ENCODE peak calls at places on chromosome 15, in eight cellular contexts. D is aorta; N is substantia nigra; J is stomach; E is sigmoid colon; T is CD4-positive, alpha-beta T cell; A is PC-3; M is astrocyte. U is an unnamed sample.

GRCh38 chr15:80892414-80892813 is 97.2 kb downstream of the MESD start:
- DNase-seq in T (no peak), J (no peak), D (no peak), E (no peak), A (no peak), N (no peak), M (no peak), U (no peak)

GRCh38 chr15:81064253-81064652 is 63.5 kb downstream of the TLNRD1 start:
- DNase-seq in E (no peak), A (no peak), D (no peak), N (no peak), J (no peak), T (no peak), M (no peak), U (no peak)

GRCh38 chr15:31300981-31301686 is 25.5 kb upstream of the KLF13 start:
- DNase-seq in E (peak), N (no peak), D (no peak), M (no peak), A (no peak), T (no peak), J (no peak), U (no peak)

GRCh38 chr15:40108061-40108854 is 421 bp downstream of the BMF start:
- DNase-seq in D (peak), N (no peak), A (peak), T (no peak), E (peak), J (peak), M (no peak), U (no peak)

GRCh38 chr15:52295421-52295991 is at the start of gene MYO5C:
- DNase-seq in T (no peak), M (peak), N (peak), E (peak), A (peak), J (peak), D (peak), U (peak)

GRCh38 chr15:50697109-50697797 is 10.7 kb upstream of the TRPM7 start:
- DNase-seq in J (no peak), T (no peak), A (no peak), E (no peak), N (no peak), M (peak), D (no peak), U (no peak)

GRCh38 chr15:94105760-94106159 is 125.6 kb upstream of the MCTP2 start:
- DNase-seq in E (no peak), A (no peak), J (no peak), D (no peak), T (no peak), N (no peak), M (peak), U (no peak)

GRCh38 chr15:70524470-70524869 is 238.9 kb downstream of the UACA start:
- DNase-seq in D (no peak), J (peak), E (no peak), N (no peak), M (no peak), A (no peak), T (no peak), U (no peak)

GRCh38 chr15:40932625-40933519 is 3.7 kb downstream of the DLL4 start:
- DNase-seq in N (no peak), T (no peak), M (no peak), A (peak), E (no peak), D (no peak), J (no peak), U (no peak)

GRCh38 chr15:69035205-69035917 is 20.9 kb downstream of the NOX5 start:
- DNase-seq in N (no peak), A (peak), D (no peak), T (no peak), J (peak), M (no peak), E (no peak), U (no peak)

GRCh38 chr15:46410681-46411080 is 775.9 kb downstream of the SQOR start:
- DNase-seq in T (no peak), N (no peak), D (no peak), A (no peak), J (no peak), E (no peak), M (no peak), U (no peak)

GRCh38 chr15:75809986-75810750 is 33.1 kb upstream of the UBE2Q2 start:
- DNase-seq in N (no peak), D (no peak), E (no peak), J (peak), A (peak), M (no peak), T (no peak), U (no peak)

GRCh38 chr15:89490081-89490480 is 6.3 kb downstream of the RHCG start:
- DNase-seq in E (no peak), T (no peak), D (no peak), M (no peak), A (no peak), N (no peak), J (no peak), U (no peak)

GRCh38 chr15:29057856-29058255 is 172.1 kb downstream of the APBA2 start:
- DNase-seq in D (no peak), T (no peak), A (no peak), J (no peak), E (no peak), N (no peak), M (no peak), U (no peak)

GRCh38 chr15:44289352-44289790 is 852 bp downstream of the GOLM2 start:
- DNase-seq in E (no peak), M (peak), J (no peak), N (no peak), A (peak), D (no peak), T (no peak), U (no peak)

GRCh38 chr15:75620043-75620775 is 5.3 kb downstream of the SNUPN start:
- DNase-seq in D (peak), A (no peak), J (peak), E (peak), N (no peak), M (peak), T (no peak), U (no peak)

GRCh38 chr15:58361291-58361759 is 70.5 kb upstream of the LIPC start:
- DNase-seq in J (no peak), N (no peak), T (no peak), D (no peak), E (no peak), A (peak), M (peak), U (no peak)

GRCh38 chr15:50390549-50391264 is 33.5 kb upstream of the USP8 start:
- DNase-seq in M (no peak), N (no peak), T (no peak), A (no peak), D (no peak), J (no peak), E (no peak), U (no peak)

GRCh38 chr15:94400521-94401290 is 169.3 kb downstream of the MCTP2 start:
- DNase-seq in E (no peak), D (no peak), N (no peak), J (no peak), A (no peak), T (no peak), M (no peak), U (no peak)

GRCh38 chr15:76994971-76995945 is at the start of gene PSTPIP1:
- DNase-seq in D (peak), N (peak), J (peak), M (no peak), T (peak), E (peak), A (no peak), U (peak)

GRCh38 chr15:31325432-31325975 is 1.1 kb upstream of the KLF13 start:
- DNase-seq in M (no peak), E (peak), T (peak), N (peak), D (peak), J (peak), A (peak), U (peak)

GRCh38 chr15:58139631-58140522 is 1.7 kb downstream of the AQP9 start:
- DNase-seq in M (no peak), D (no peak), E (no peak), T (no peak), A (no peak), N (no peak), J (no peak), U (no peak)

GRCh38 chr15:78708713-78709112 is 67.7 kb upstream of the CHRNB4 start:
- DNase-seq in J (no peak), T (no peak), D (no peak), E (no peak), A (no peak), N (no peak), M (no peak), U (no peak)

GRCh38 chr15:79115971-79116370 is 25.4 kb upstream of the RASGRF1 start:
- DNase-seq in N (peak), M (no peak), J (no peak), A (no peak), E (no peak), D (no peak), T (no peak), U (no peak)

GRCh38 chr15:45550436-45550835 is 27.9 kb upstream of the SLC30A4 start:
- DNase-seq in E (no peak), T (no peak), D (no peak), J (no peak), N (no peak), A (peak), M (peak), U (no peak)

GRCh38 chr15:75844629-75845390 is 1.6 kb downstream of the UBE2Q2 start:
- DNase-seq in A (no peak), D (no peak), E (no peak), N (no peak), J (no peak), T (peak), M (no peak), U (no peak)

GRCh38 chr15:70033529-70034140 is 64.1 kb downstream of the TLE3 start:
- DNase-seq in M (peak), N (no peak), D (no peak), T (no peak), A (no peak), J (no peak), E (peak), U (no peak)

GRCh38 chr15:70488002-70488605 is 275.3 kb downstream of the UACA start:
- DNase-seq in A (peak), E (peak), D (peak), N (peak), M (no peak), J (peak), T (peak), U (peak)

GRCh38 chr15:52163321-52164190 is 27.6 kb downstream of the GNB5 start:
- DNase-seq in N (no peak), J (no peak), E (no peak), T (no peak), M (no peak), A (no peak), D (no peak), U (no peak)

GRCh38 chr15:101183926-101184305 is 67.9 kb downstream of the CHSY1 start:
- DNase-seq in A (no peak), J (no peak), D (no peak), M (no peak), T (no peak), N (no peak), E (no peak), U (no peak)
- H3K27ac ChIP-seq in A (no peak), J (peak), D (no peak), M (peak), T (no peak), N (no peak), E (no peak), U (no peak)

GRCh38 chr15:72201346-72202029 is 3.9 kb upstream of the GRAMD2A start:
- DNase-seq in A (no peak), D (no peak), N (no peak), M (no peak), J (no peak), E (no peak), T (no peak), U (no peak)

GRCh38 chr15:72198410-72199270 is 1.1 kb upstream of the GRAMD2A start:
- DNase-seq in D (no peak), E (no peak), T (no peak), N (no peak), M (no peak), J (no peak), A (no peak), U (no peak)

GRCh38 chr15:72197460-72198409 is at the start of gene GRAMD2A:
- DNase-seq in J (peak), A (no peak), D (no peak), T (no peak), E (no peak), M (peak), N (no peak), U (no peak)

GRCh38 chr15:72200395-72201237 is 3.0 kb upstream of the GRAMD2A start:
- DNase-seq in D (no peak), A (no peak), E (no peak), M (no peak), N (no peak), T (no peak), J (no peak), U (no peak)

GRCh38 chr15:72199721-72200212 is 2.2 kb upstream of the GRAMD2A start:
- DNase-seq in J (peak), M (peak), T (peak), E (peak), A (peak), N (peak), D (peak), U (no peak)
- H3K27ac ChIP-seq in J (no peak), M (no peak), T (no peak), E (no peak), A (no peak), N (no peak), D (peak), U (no peak)

GRCh38 chr15:42918047-42918446 is 2.5 kb downstream of the TTBK2 start:
- DNase-seq in J (no peak), D (no peak), E (no peak), T (no peak), N (no peak), M (no peak), A (no peak), U (no peak)
- H3K27ac ChIP-seq in J (no peak), D (no peak), E (no peak), T (no peak), N (no peak), M (no peak), A (no peak), U (no peak)

DNA sequence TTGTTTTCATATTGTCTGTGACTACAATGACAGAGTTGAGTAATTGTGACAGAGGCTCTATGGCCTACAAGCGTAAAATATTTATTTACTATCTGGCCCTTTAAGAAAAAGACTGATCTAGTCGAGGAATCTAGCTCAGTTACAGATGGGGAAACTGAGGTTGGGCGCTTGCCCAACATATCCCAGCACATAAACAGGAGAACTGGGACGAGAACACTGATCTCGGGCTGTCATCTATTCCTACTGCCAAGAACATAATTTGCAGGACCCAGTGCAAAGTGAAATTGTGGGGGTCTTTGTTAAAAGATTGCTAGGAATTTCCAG is 1.9 kb downstream of the FES start:
- DNase-seq in N (no peak), T (no peak), J (no peak), D (no peak), M (no peak), A (no peak), E (no peak), U (no peak)
- H3K27ac ChIP-seq in N (peak), T (no peak), J (peak), D (no peak), M (no peak), A (no peak), E (peak), U (no peak)

DNA sequence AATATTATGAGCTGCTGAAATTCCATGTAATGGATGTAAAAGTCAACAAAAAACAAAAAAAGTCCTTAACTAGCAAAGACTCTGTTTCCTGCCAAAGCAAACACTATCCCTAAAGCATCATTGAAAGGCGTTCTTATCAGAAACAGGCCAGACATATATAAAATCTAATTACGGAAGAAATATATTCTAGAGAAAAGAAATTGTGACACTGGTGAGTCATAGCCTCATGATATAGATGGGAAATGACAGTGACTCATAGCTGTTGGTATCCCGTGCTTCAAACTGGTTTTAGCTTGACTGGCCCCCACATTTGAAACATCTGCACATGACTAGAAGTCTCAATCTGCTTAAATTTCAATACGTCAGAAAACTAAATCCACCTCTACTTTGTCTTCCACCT is 456.5 kb upstream of the ARRDC4 start:
- DNase-seq in T (no peak), A (peak), E (no peak), M (peak), N (no peak), D (no peak), J (no peak), U (no peak)
- H3K27ac ChIP-seq in T (no peak), A (no peak), E (no peak), M (peak), N (no peak), D (no peak), J (no peak), U (no peak)

DNA sequence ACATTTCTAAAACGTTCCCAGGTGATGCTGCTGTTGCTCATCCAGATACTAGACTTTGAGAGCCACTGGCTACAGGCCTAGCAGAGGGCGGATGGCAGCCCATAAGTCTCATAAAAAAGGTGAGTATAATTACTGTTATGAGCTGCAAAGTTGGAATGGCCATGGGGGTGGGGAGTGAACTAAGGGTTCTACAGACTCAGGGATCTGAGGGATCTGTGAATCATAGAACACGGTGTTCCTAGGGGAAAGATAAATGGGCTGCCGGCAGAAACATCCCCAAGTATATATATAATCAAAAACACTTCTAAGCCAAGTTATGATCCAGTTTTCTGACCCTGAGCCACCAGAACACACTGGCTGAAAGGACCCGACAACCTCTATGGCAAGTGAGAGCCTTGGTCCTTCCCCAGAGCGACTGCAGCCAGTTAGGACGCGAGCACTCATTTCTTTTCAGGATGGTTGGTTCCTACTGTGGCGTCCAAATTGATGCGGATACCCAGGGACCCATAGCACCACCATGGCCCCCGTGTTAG is 7.9 kb upstream of the SYNM start:
- DNase-seq in T (no peak), D (no peak), J (no peak), N (no peak), A (peak), E (peak), M (no peak), U (no peak)
- H3K27ac ChIP-seq in T (no peak), D (no peak), J (no peak), N (no peak), A (no peak), E (no peak), M (no peak), U (no peak)

GRCh38 chr15:56946150-56946549 is 27.7 kb downstream of the TCF12 start:
- DNase-seq in E (no peak), T (no peak), J (no peak), M (no peak), N (no peak), D (no peak), A (no peak), U (no peak)

GRCh38 chr15:56950979-56951378 is 32.5 kb downstream of the TCF12 start:
- DNase-seq in A (no peak), J (no peak), N (no peak), E (no peak), M (no peak), T (no peak), D (no peak), U (no peak)

GRCh38 chr15:56948000-56948765 is 29.7 kb downstream of the TCF12 start:
- DNase-seq in M (no peak), E (no peak), D (no peak), N (no peak), J (no peak), A (no peak), T (no peak), U (no peak)

GRCh38 chr15:56944485-56944884 is 26.0 kb downstream of the TCF12 start:
- DNase-seq in J (no peak), T (no peak), E (no peak), A (no peak), M (no peak), N (no peak), D (no peak), U (no peak)

GRCh38 chr15:56948766-56949105 is 30.3 kb downstream of the TCF12 start:
- DNase-seq in M (no peak), T (no peak), E (no peak), N (no peak), D (no peak), J (no peak), A (no peak), U (no peak)
- H3K27ac ChIP-seq in M (no peak), T (no peak), E (no peak), N (no peak), D (no peak), J (no peak), A (no peak), U (no peak)

GRCh38 chr15:85414991-85415390 is 34.6 kb downstream of the AKAP13 start:
- DNase-seq in D (no peak), N (no peak), T (no peak), E (no peak), J (no peak), M (no peak), A (no peak), U (no peak)
- H3K27ac ChIP-seq in D (no peak), N (no peak), T (no peak), E (no peak), J (peak), M (peak), A (peak), U (no peak)

DNA sequence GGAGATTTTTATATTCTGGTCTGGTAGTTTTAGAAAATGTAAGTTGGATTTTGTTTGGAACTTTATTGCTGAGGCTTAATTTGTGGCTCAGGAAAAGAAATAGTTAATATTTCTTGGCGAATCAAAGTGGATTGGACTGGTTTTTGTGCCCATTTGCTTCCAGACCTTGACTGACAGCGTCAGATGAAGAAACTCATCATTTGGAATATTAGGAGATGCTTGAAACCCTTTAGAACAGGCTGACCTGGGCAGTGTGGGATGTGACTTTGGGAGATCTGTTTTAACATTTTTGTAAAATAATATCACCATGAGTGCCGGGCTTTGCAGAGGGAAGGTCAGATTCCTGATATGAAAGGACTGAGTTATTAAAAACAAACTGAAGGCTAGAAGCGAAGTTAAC is 83.0 kb downstream of the AAGAB start:
- DNase-seq in E (no peak), D (no peak), J (no peak), M (no peak), N (no peak), T (no peak), A (no peak), U (no peak)
- H3K27ac ChIP-seq in E (no peak), D (no peak), J (no peak), M (no peak), N (no peak), T (no peak), A (peak), U (no peak)

U was measured in caudate nucleus.